ENCODE peak calls at places on chromosome 16, in four cellular contexts. P, Z, G and M are unnamed samples.

GRCh38 chr16:53968454-53968853 is 264.5 kb downstream of the FTO start:
- DNase-seq in Z (no peak), P (no peak), G (no peak), M (no peak)

GRCh38 chr16:85303354-85303883 is 191.1 kb upstream of the CIBAR2 start:
- DNase-seq in G (peak), Z (peak), P (no peak), M (peak)

GRCh38 chr16:72189865-72190371 is 18.0 kb upstream of the PMFBP1 start:
- DNase-seq in P (no peak), Z (no peak), G (no peak), M (no peak)

GRCh38 chr16:15970202-15970601 is 20.8 kb downstream of the ABCC1 start:
- DNase-seq in G (no peak), P (no peak), Z (peak), M (no peak)

GRCh38 chr16:10866196-10866976 is 10.6 kb upstream of the CIITA start:
- DNase-seq in G (no peak), P (no peak), Z (no peak), M (no peak)

GRCh38 chr16:50402298-50402895 is 33.6 kb upstream of the BRD7 start:
- DNase-seq in Z (no peak), G (no peak), P (no peak), M (no peak)

GRCh38 chr16:46822270-46822669 is 8.7 kb downstream of the C16orf87 start:
- DNase-seq in P (peak), G (no peak), Z (no peak), M (no peak)

GRCh38 chr16:21646721-21647561 is 5.5 kb downstream of the IGSF6 start:
- DNase-seq in G (no peak), P (peak), Z (no peak), M (peak)

GRCh38 chr16:48899500-48899899 is 289.5 kb upstream of the N4BP1 start:
- DNase-seq in P (no peak), Z (no peak), G (no peak), M (no peak)

GRCh38 chr16:55571-56136 is 2.0 kb downstream of the SNRNP25 start:
- DNase-seq in P (no peak), Z (no peak), G (no peak), M (no peak)

GRCh38 chr16:70657956-70658355 is 11.6 kb downstream of the IL34 start:
- DNase-seq in G (no peak), Z (no peak), P (no peak), M (no peak)

GRCh38 chr16:81883235-81883634 is 104.1 kb downstream of the PLCG2 start:
- DNase-seq in Z (no peak), G (no peak), P (no peak), M (no peak)

GRCh38 chr16:10728035-10728462 is 15.6 kb upstream of the NUBP1 start:
- DNase-seq in G (no peak), P (no peak), Z (no peak), M (peak)

GRCh38 chr16:49352923-49353322 is 20.7 kb upstream of the C16orf78 start:
- DNase-seq in G (no peak), P (no peak), Z (peak), M (no peak)

GRCh38 chr16:49856741-49857330 is 924 bp upstream of the ZNF423 start:
- DNase-seq in P (no peak), G (no peak), Z (peak), M (no peak)

GRCh38 chr16:79651363-79651762 is 50.8 kb upstream of the MAF start:
- DNase-seq in P (no peak), Z (no peak), G (no peak), M (no peak)

GRCh38 chr16:46727630-46728029 is 20.5 kb downstream of the MYLK3 start:
- DNase-seq in P (no peak), G (no peak), Z (no peak), M (no peak)

GRCh38 chr16:21523411-21524067 is 75.8 kb upstream of the METTL9 start:
- DNase-seq in Z (no peak), G (no peak), P (no peak), M (no peak)

GRCh38 chr16:16120044-16120381 is 103.3 kb downstream of the ABCC6 start:
- DNase-seq in P (no peak), G (no peak), Z (no peak), M (no peak)

GRCh38 chr16:66510711-66511614 is 39.0 kb downstream of the TK2 start:
- DNase-seq in G (no peak), P (no peak), Z (no peak), M (no peak)

GRCh38 chr16:69535123-69536050 is 30.4 kb upstream of the NFAT5 start:
- DNase-seq in Z (no peak), G (no peak), P (no peak), M (no peak)
- TF ChIP-seq SPI1 in Z (no peak), G (no peak), P (no peak), M (no peak)

DNA sequence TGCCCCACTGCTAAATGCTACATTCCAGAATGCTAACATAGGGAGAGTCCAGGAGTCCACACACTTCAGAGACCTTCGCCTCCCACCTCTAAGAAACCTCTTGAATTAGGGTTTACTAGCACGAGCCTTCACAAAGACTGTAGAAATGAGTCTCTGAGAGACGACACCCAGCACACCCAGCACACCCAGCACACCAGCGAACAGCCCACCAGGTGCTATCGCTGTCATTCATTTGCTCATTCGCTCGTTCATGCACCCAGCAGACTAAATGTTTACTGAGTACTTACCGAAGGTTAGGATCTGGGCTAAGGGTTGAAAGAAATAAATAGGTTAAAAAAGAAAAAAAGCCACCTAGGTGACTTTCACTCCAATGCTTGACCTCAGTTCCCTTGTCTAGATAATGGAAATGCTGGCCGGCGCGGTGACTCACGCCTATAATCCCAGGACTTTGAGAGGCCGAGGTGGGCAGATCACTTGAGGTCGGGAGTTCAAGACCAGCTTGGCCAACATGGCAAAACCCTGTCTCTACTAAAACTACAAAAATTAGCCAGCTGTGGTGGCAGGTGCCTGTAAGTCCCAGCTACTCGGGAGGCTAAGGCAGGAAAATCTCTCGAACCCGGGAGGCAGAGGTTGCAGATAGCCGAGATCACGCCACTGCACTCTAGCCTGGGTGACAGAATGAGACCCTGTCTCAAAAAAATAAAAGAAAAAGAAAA is 100.8 kb downstream of the ADCY9 start:
- DNase-seq in P (no peak), G (no peak), Z (peak), M (no peak)
- TF ChIP-seq SPI1 in P (no peak), G (no peak), Z (peak), M (no peak)

DNA sequence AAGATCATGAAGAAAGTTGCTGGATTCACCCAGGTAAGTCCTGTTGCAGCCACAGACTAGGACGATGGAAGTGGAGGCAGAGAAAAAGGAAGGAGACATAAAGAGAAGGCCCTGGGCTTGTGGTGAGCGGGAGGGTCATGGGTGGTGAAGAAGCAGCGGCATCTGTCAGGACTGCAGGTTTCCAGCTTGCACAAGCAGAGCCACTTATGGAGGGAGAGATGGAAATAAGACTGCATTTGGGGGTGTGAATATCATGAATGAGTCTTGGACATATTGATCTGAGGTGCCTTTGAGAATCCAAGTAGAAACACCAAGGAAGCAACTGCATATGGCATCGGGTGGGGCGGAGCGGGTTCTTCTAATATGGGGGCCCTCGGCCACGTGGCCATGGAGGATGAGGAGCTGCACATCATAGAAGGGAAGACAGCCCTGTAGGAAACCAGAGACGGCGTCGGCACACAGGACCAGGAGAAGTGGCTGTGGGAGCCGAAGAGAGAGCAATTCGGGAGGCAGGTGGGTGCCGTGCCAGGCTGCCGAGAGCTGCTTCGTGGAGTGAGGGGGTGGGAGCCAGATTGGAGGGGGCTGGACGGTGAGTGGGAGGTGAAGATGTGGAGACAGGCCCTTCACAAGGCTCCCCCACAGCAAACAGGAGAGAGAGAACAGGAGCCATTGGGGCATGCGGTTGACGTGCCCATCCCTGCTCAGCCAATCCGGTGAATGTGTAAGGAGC is 243.5 kb downstream of the GSG1L start:
- DNase-seq in Z (no peak), P (no peak), G (no peak), M (no peak)
- TF ChIP-seq SPI1 in Z (no peak), P (no peak), G (no peak), M (no peak)

DNA sequence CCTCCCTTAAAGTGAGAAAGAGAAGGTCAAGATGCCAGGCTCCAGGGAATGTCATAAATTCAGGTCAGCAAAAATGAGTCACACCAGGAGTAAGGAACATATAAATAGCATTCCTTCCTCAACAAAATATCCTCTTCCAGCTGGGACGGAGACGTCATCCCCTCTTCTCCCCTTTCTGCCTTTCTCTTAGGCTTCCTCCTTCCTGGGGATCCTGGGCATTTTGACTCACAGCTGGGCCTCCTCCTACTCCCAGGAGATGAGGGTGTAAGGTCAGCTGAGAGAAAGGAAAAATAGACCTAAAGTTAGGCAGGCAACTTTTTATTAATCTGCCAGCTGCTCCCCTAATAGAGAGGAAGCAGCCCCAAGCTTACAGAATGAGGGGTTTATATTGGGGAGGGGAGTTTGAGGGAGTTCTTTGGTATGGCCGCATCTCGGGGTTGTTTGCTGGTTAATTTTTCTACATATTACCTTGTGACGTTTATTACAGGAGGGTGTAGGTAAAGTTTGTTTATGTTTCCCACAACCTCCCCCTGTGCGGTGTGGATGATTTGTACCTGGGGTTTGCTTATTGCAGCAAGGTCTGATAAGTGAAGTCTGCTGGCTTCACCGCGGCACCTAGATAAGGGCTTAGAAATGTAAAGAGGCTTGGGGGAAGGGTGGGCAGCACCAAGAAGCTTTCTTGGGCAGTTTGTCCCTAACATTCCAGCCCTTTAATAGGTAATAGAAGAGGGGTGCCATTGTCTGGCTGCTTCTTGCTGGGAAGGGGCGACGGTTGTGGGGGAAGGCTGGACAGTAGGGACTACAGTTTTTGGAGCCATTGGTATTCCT is 7.1 kb upstream of the ZNF747 start:
- DNase-seq in G (no peak), P (no peak), Z (no peak), M (no peak)
- TF ChIP-seq SPI1 in G (no peak), P (no peak), Z (no peak), M (no peak)

DNA sequence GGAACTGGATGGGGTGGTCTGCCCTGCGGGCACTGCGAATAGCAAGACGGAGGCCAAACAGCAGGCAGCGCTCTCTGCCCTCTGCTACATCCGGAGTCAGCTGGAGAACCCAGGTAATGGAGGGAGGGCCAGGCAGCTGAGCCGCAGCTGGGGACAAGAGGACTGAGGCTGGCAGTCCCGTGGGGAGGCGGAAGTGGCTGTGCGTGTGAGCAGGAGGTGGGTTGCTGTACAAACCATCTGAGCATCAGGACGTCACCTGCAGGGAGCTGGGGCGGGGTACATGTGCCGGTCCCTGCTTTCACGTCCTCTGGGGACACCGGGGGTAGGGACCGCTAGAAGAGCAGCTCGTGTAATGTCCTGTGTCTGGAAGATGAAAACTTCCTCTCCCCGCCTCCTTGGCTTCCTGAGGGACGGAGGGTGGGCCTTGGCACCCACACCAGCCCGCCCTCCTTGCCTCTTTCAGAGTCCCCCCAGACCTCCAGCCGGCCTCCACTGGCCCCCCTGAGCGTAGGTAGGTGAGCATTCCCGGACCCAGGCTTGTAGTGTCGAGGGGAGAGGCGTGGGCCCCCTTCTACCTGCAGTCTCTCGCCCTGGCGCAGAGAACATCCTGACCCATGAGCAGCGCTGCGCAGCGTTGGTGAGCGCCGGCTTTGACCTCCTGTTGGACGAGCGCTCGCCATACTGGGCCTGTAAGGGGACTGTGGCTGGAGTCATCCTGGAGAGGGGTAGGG is 3.7 kb downstream of the ADAD2 start:
- DNase-seq in Z (no peak), P (no peak), G (no peak), M (no peak)
- TF ChIP-seq SPI1 in Z (no peak), P (no peak), G (no peak), M (no peak)

GRCh38 chr16:3538222-3538621 is 37.4 kb downstream of the CLUAP1 start:
- DNase-seq in P (no peak), G (no peak), Z (no peak), M (no peak)

GRCh38 chr16:3536271-3536671 is 35.5 kb downstream of the CLUAP1 start:
- DNase-seq in P (no peak), G (no peak), Z (no peak), M (no peak)

GRCh38 chr16:3534126-3534525 is 33.3 kb downstream of the CLUAP1 start:
- DNase-seq in Z (no peak), P (no peak), G (no peak), M (no peak)

GRCh38 chr16:3532741-3533140 is 31.9 kb downstream of the CLUAP1 start:
- DNase-seq in P (no peak), Z (no peak), G (no peak), M (no peak)

DNA sequence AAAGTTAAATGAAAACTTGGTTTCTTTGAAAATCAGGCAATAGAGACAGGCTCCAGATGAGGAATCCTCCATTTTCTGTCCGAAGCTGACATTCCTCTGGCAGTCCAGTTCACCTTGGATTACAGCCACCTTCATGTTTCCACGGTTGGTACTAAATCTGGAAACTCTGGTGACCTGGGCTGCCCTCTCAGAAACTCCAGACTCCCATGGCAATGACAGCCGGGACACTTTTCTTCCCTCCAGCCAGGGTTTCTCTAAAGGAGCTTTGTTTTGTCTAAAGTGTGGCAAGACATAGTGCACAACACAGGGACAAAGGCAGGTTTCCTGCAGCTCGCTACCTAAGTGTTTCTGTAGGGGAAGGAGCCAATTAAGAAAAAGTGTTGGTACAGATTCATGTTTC is 36.0 kb downstream of the CLUAP1 start:
- DNase-seq in Z (no peak), P (no peak), G (no peak), M (no peak)
- TF ChIP-seq SPI1 in Z (no peak), P (no peak), G (no peak), M (no peak)

GRCh38 chr16:1141716-1142115 is 11.2 kb upstream of the CACNA1H start:
- DNase-seq in P (no peak), G (no peak), Z (no peak), M (no peak)

GRCh38 chr16:1141201-1141600 is 11.7 kb upstream of the CACNA1H start:
- DNase-seq in P (no peak), G (no peak), Z (no peak), M (no peak)

GRCh38 chr16:1143761-1144450 is 9.0 kb upstream of the CACNA1H start:
- DNase-seq in G (no peak), Z (no peak), P (no peak), M (no peak)

GRCh38 chr16:1144476-1145382 is 8.2 kb upstream of the CACNA1H start:
- DNase-seq in G (no peak), P (no peak), Z (no peak), M (no peak)

DNA sequence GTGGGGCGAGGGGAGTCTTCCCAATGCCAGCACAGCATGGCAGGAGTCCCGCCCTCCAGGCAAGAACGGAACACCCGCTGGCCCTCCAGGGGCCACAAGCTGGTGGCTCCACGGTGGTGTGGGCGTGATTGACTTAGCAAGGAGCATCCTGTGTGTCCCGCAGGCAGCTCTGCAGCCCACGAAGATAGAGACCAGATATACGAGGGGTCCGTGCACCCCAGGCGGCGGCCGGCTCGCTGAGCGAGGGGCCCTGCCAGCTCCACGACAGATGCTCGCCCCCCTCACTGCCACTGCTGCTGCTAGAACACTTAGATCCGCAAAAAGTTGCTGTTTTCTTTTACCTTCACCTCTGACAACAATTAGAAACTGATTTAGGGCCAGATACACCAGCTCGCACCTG is 10.0 kb upstream of the CACNA1H start:
- DNase-seq in Z (no peak), G (no peak), P (no peak), M (no peak)
- TF ChIP-seq SPI1 in Z (no peak), G (no peak), P (no peak), M (no peak)

GRCh38 chr16:84065536-84066132 is 23.0 kb upstream of the SLC38A8 start:
- DNase-seq in P (no peak), G (no peak), Z (peak), M (no peak)
- TF ChIP-seq SPI1 in P (no peak), G (no peak), Z (no peak), M (no peak)